ENCODE peak calls at places on chromosome 22, in six cellular contexts. H is MM.1S, L is Panc1, J is suprapubic skin, D is psoas muscle, Q is GM23338. P is an unnamed sample.
A peak's percentile ranks its signal among the peaks of the same experiment; 100 is the strongest.

GRCh38 chr22:21865041-21865440 is 2.4 kb downstream of the MAPK1 start:
- DNase-seq in H (no peak), D (no peak), Q (no peak), L (peak; percentile 7), J (no peak), P (peak; percentile 66)

GRCh38 chr22:19035474-19036228 is 86.6 kb downstream of the DGCR2 start:
- DNase-seq in J (peak; percentile 76), H (no peak), Q (peak; percentile 74), L (no peak), D (no peak), P (no peak)

GRCh38 chr22:25176175-25176574 is 23.5 kb upstream of the CRYBB3 start:
- DNase-seq in Q (no peak), L (no peak), D (no peak), H (no peak), J (no peak), P (peak; percentile 96)

GRCh38 chr22:19664406-19664805 is 49.9 kb upstream of the SEPTIN5 start:
- DNase-seq in L (no peak), J (no peak), H (no peak), Q (no peak), D (no peak), P (no peak)

GRCh38 chr22:40044870-40045834 is 50.4 kb downstream of the FAM83F start:
- DNase-seq in Q (peak; percentile 79), D (peak; percentile 81), H (peak; percentile 66), L (no peak), J (no peak), P (no peak)

GRCh38 chr22:34841321-34841901 is 224.5 kb upstream of the ISX start:
- DNase-seq in L (no peak), H (no peak), J (no peak), D (no peak), Q (peak; percentile 86), P (no peak)

GRCh38 chr22:50702261-50702671 is 29.6 kb downstream of the SHANK3 start:
- DNase-seq in J (peak; percentile 60), Q (no peak), H (peak; percentile 25), D (peak; percentile 12), L (no peak), P (no peak)

GRCh38 chr22:19206287-19206686 is 27.8 kb upstream of the SLC25A1 start:
- DNase-seq in H (no peak), L (no peak), D (peak; percentile 12), J (no peak), Q (no peak), P (no peak)

GRCh38 chr22:32574397-32574796 is 99.8 kb downstream of the FBXO7 start:
- DNase-seq in J (peak; percentile 38), H (no peak), Q (no peak), L (no peak), D (no peak), P (no peak)

GRCh38 chr22:29145321-29146072 is 60.2 kb upstream of the EMID1 start:
- DNase-seq in H (no peak), D (peak; percentile 92), J (peak; percentile 75), Q (no peak), L (no peak), P (no peak)

GRCh38 chr22:31604137-31604705 is 57.8 kb downstream of the PISD start:
- DNase-seq in J (no peak), H (no peak), D (no peak), L (no peak), Q (no peak), P (no peak)

GRCh38 chr22:49078076-49078710 is 749.5 kb downstream of the BRD1 start:
- DNase-seq in L (no peak), H (no peak), Q (no peak), J (no peak), D (peak; percentile 34), P (no peak)

GRCh38 chr22:20026204-20026908 is 5.4 kb downstream of the TANGO2 start:
- DNase-seq in J (no peak), D (peak; percentile 28), L (no peak), H (no peak), Q (no peak), P (no peak)

GRCh38 chr22:29782061-29782845 is 15.1 kb downstream of the UQCR10 start:
- DNase-seq in H (no peak), Q (no peak), L (no peak), J (no peak), D (peak; percentile 78), P (peak; percentile 50)

GRCh38 chr22:20267441-20268288 is 453 bp downstream of the RTN4R start:
- DNase-seq in J (no peak), L (no peak), D (no peak), Q (peak; percentile 54), H (no peak), P (no peak)

GRCh38 chr22:49565516-49565855 is 262.2 kb downstream of the BRD1 start:
- DNase-seq in J (peak; percentile 65), L (no peak), D (no peak), H (no peak), Q (no peak), P (no peak)

DNA sequence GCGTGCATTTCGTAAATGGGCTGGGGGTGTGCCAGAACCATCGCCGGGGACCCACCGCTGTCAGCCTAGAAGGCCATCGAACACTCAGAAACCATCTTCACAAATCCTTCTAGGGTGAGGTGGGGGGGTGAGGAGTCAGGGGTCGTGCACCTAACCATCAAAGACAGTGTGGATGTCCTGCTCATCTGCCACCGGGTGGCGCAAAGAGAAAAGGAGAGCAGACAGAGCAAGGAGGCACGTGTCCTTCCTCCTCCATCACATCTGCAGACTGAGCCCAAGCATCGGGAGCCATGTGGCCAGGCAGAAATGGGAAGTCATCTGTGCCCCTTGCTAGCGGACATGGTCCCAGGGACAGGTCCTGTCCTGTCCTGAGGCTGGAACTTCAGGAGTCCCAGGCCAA is 61.9 kb upstream of the NUP50 start:
- DNase-seq in Q (peak; percentile 91), H (peak; percentile 39), L (no peak), D (no peak), J (no peak), P (peak; percentile 51)
- TF ChIP-seq CTCF in Q (peak; percentile 95), H (peak; percentile 50), L (peak; percentile 71), D (peak; percentile 13), J (no peak), P (peak; percentile 75)

GRCh38 chr22:42931421-42932196 is 74.5 kb upstream of the ARFGAP3 start:
- DNase-seq in Q (no peak), H (no peak), J (no peak), L (no peak), D (no peak), P (no peak)

GRCh38 chr22:42932857-42933782 is 76.0 kb upstream of the ARFGAP3 start:
- DNase-seq in J (no peak), Q (no peak), H (no peak), D (no peak), L (no peak), P (no peak)

GRCh38 chr22:42932197-42932519 is 75.1 kb upstream of the ARFGAP3 start:
- DNase-seq in Q (no peak), H (no peak), J (no peak), D (no peak), L (no peak), P (no peak)

GRCh38 chr22:42934338-42934737 is 77.3 kb upstream of the ARFGAP3 start:
- DNase-seq in H (no peak), Q (no peak), J (no peak), D (no peak), L (no peak), P (no peak)

GRCh38 chr22:42933783-42934144 is 76.7 kb upstream of the ARFGAP3 start:
- DNase-seq in D (no peak), H (no peak), L (no peak), Q (no peak), J (no peak), P (peak; percentile 91)
- H3K4me3 ChIP-seq in D (peak overlapping the region; percentile 25), H (no peak overlapping the region), L (no peak overlapping the region), Q (no peak overlapping the region), J (peak overlapping the region; percentile 0), P (no peak overlapping the region)

GRCh38 chr22:17884084-17884483 is 109.8 kb upstream of the BID start:
- DNase-seq in H (no peak), D (no peak), J (no peak), Q (no peak), L (no peak), P (peak; percentile 67)
- H3K36me3 ChIP-seq in H (no peaks in the 10 kb centered on the region), D (peaks cover 74% of the 10 kb centered on the region), J (peaks cover 54% of the 10 kb centered on the region), Q (no peaks in the 10 kb centered on the region), L (no peaks in the 10 kb centered on the region), P (peaks cover 31% of the 10 kb centered on the region)

GRCh38 chr22:41469218-41469851 is 418 bp downstream of the ACO2 start:
- DNase-seq in J (no peak), H (peak; percentile 61), D (peak; percentile 75), Q (peak; percentile 77), L (no peak), P (no peak)
- TF ChIP-seq CTCF in J (no peak), H (no peak), D (no peak), Q (no peak), L (no peak), P (no peak)